ENCODE peak calls at places on chromosome 11, in four cellular contexts. J is head of caudate nucleus, V is esophagus muscularis mucosa, N is HTR-8/SVneo. T is an unnamed sample.

GRCh38 chr11:104653011-104653806 is 245.1 kb downstream of the CASP12 start:
- DNase-seq in J (no peak), V (no peak), N (peak), T (no peak)

GRCh38 chr11:123300874-123301695 is 106.0 kb upstream of the CLMP start:
- DNase-seq in J (no peak), V (no peak), N (no peak), T (peak)

GRCh38 chr11:57786436-57786835 is 24.8 kb downstream of the CTNND1 start:
- DNase-seq in J (no peak), V (no peak), N (no peak), T (no peak)

GRCh38 chr11:14907411-14908213 is 15.6 kb upstream of the CYP2R1 start:
- DNase-seq in J (peak), V (peak), N (no peak), T (peak)

GRCh38 chr11:9629064-9629463 is 34.8 kb upstream of the SWAP70 start:
- DNase-seq in J (no peak), V (no peak), N (no peak), T (no peak)

GRCh38 chr11:116193321-116194114 is 579.3 kb downstream of the BUD13 start:
- DNase-seq in J (peak), V (no peak), N (peak), T (no peak)

GRCh38 chr11:61369372-61370348 is 7.5 kb downstream of the TMEM138 start:
- DNase-seq in J (no peak), V (no peak), N (no peak), T (no peak)

GRCh38 chr11:18203723-18204122 is 31.1 kb downstream of the MRGPRX4 start:
- DNase-seq in J (no peak), V (no peak), N (peak), T (no peak)

GRCh38 chr11:125690006-125690405 is 9.4 kb upstream of the ACRV1 start:
- DNase-seq in J (no peak), V (peak), N (no peak), T (no peak)

GRCh38 chr11:121929581-121929980 is 186.4 kb downstream of the BLID start:
- DNase-seq in J (peak), V (peak), N (peak), T (no peak)

GRCh38 chr11:17230867-17231851 is 23.4 kb upstream of the PIK3C2A start:
- DNase-seq in J (no peak), V (no peak), N (no peak), T (no peak)

GRCh38 chr11:65251476-65251875 is 10.3 kb upstream of the POLA2 start:
- DNase-seq in J (no peak), V (no peak), N (no peak), T (no peak)

GRCh38 chr11:86174101-86175046 is 70.2 kb upstream of the EED start:
- DNase-seq in J (peak), V (peak), N (peak), T (no peak)

GRCh38 chr11:65410936-65411680 is 11.5 kb upstream of the NEAT1 start:
- DNase-seq in J (no peak), V (no peak), N (no peak), T (no peak)

GRCh38 chr11:100849009-100849913 is 162.2 kb downstream of the ARHGAP42 start:
- DNase-seq in J (no peak), V (no peak), N (no peak), T (no peak)

GRCh38 chr11:83006877-83007330 is 64.8 kb downstream of the RAB30 start:
- DNase-seq in J (no peak), V (no peak), N (no peak), T (no peak)